ENCODE peak calls at places on chromosome 17, in ten cellular contexts. I is GM23248, U is stomach, P is mucosa of descending colon, B is ascending aorta, D is spleen, X is endodermal cell, L is body of pancreas, K is astrocyte, H is tibial nerve. A is an unnamed sample. For H3K9me3, H3K36me3 and H3K4me1, the result is how much of the 10 kb centered on the place peaks cover.

GRCh38 chr17:74290340-74290739 is 16.3 kb downstream of the DNAI2 start:
- DNase-seq in B (no peak), D (no peak), L (no peak), P (no peak), X (no peak), K (no peak), H (no peak), U (no peak), I (no peak), A (no peak)

GRCh38 chr17:28646039-28646754 is 1.2 kb upstream of the BLTP2 start:
- DNase-seq in B (no peak), U (no peak), I (peak), H (no peak), L (peak), D (no peak), P (no peak), X (no peak), K (no peak), A (no peak)

GRCh38 chr17:48574523-48575065 is 3.6 kb downstream of the HOXB4 start:
- DNase-seq in X (no peak), B (no peak), U (no peak), L (no peak), P (no peak), K (no peak), I (no peak), D (no peak), H (no peak), A (no peak)

GRCh38 chr17:3843935-3844516 is 2.0 kb downstream of the NCBP3 start:
- DNase-seq in H (no peak), L (peak), I (peak), B (no peak), D (peak), K (no peak), X (peak), U (peak), P (no peak), A (peak)

GRCh38 chr17:57404073-57404472 is 147.8 kb downstream of the MSI2 start:
- DNase-seq in B (no peak), L (no peak), D (no peak), I (no peak), H (no peak), X (no peak), K (no peak), P (no peak), U (no peak), A (no peak)

GRCh38 chr17:66976781-66977201 is 12.3 kb downstream of the CACNG4 start:
- DNase-seq in X (no peak), I (no peak), U (no peak), B (no peak), L (no peak), K (no peak), H (no peak), P (no peak), D (no peak), A (no peak)

GRCh38 chr17:57537524-57538410 is 207.3 kb downstream of the CCDC182 start:
- DNase-seq in B (no peak), K (no peak), U (no peak), H (no peak), I (no peak), D (no peak), L (no peak), P (no peak), X (no peak), A (no peak)

GRCh38 chr17:29588561-29589411 is 662 bp downstream of the GIT1 start:
- DNase-seq in X (peak), P (peak), I (peak), B (no peak), H (no peak), D (peak), U (no peak), L (peak), K (peak), A (peak)

GRCh38 chr17:1726626-1727257 is 2.2 kb downstream of the WDR81 start:
- DNase-seq in P (no peak), X (no peak), U (no peak), D (peak), B (no peak), H (no peak), K (no peak), L (no peak), I (no peak), A (no peak)

GRCh38 chr17:5183410-5183793 is 8.3 kb downstream of the ZNF594 start:
- DNase-seq in B (no peak), U (no peak), H (no peak), P (no peak), I (no peak), L (no peak), K (no peak), D (no peak), X (no peak), A (no peak)
- H3K9me3 ChIP-seq in B (half or more), U (half or more), H (under half), P (half or more), I (under half), L (under half), K (half or more), D (half or more), X (half or more), A (half or more)

GRCh38 chr17:78507526-78507925 is 69.7 kb downstream of the DNAH17 start:
- DNase-seq in P (no peak), L (no peak), K (no peak), B (no peak), I (no peak), X (no peak), D (peak), U (no peak), H (no peak), A (no peak)
- H3K36me3 ChIP-seq in P (under half), L (under half), K (under half), B (under half), I (under half), X (under half), D (under half), U (under half), H (under half), A (under half)

GRCh38 chr17:78715000-78715771 is 66.9 kb downstream of the CYTH1 start:
- DNase-seq in H (no peak), D (no peak), U (peak), K (no peak), L (no peak), X (peak), B (no peak), P (no peak), I (peak), A (no peak)
- H3K4me1 ChIP-seq in H (under half), D (half or more), U (half or more), K (under half), L (under half), X (under half), B (under half), P (under half), I (under half), A (half or more)

DNA sequence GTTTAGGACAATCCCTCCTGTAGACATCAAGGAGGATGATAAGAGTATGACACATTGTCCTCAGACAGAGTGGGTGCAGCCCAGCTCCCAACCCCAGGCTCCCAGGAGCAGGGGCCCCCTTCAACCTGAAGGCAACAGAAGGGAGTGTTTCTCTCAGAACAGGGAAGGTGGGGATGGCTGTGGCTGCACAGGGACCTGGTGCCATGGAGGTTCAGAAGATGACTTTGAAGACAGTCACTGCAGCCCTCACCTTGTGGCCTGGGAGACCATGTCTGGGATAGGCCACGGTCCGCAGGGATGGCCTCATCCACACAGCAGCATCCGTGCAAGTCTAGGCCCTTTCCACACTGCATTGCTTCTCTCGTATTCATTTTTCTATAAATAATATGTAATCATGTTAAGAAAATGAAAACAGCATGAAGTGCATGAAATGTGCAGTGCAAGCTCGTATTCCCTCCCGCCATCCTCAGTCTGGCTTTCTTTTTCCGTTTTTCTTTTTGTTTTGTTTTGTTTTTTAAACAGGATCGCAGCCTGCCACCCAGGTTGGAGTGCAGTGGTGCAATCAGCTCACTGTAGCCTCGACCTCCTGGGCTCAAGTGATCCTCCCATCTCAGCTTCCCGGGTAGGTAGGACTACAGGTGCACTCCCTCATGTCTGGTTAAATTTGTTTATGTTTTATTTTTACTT is 71.1 kb downstream of the METRNL start:
- DNase-seq in K (no peak), H (no peak), D (peak), B (no peak), L (no peak), U (no peak), P (no peak), X (no peak), I (no peak), A (no peak)
- H3K9me3 ChIP-seq in K (under half), H (under half), D (under half), B (under half), L (under half), U (under half), P (under half), X (under half), I (under half), A (under half)

DNA sequence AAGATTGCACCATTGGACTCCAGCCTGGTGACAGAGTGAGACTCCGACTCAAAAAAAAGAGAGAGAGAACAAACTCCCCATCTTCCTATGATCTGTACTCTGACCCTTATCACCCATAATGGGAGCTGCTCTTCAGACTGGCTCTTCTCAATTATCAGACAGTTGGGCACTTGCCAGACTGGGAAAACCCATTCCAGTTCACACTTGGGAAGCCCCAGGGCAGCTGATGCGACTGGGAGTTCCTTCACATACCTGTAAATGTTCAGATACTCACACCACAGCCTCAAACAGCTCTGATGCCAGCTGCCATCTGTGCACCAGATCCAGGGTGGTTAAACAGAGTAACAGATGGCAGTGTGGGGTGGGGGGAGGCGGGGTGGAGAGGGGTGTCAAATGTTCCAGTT is 23.8 kb upstream of the TMEM101 start:
- DNase-seq in U (no peak), L (no peak), H (no peak), B (no peak), P (no peak), D (no peak), X (no peak), K (no peak), I (no peak), A (no peak)
- H3K36me3 ChIP-seq in U (under half), L (under half), H (under half), B (under half), P (under half), D (under half), X (half or more), K (under half), I (under half), A (under half)

GRCh38 chr17:37082985-37083384 is 134.2 kb downstream of the AATF start:
- DNase-seq in K (no peak), L (no peak), B (no peak), D (no peak), U (no peak), I (no peak), H (no peak), X (peak), P (no peak), A (no peak)
- H3K4me1 ChIP-seq in K (under half), L (under half), B (under half), D (under half), U (under half), I (under half), H (under half), X (under half), P (under half), A (under half)

A was measured in effector memory CD4-positive, alpha-beta T cell.